ENCODE peak calls at places on chromosome 19, in eight cellular contexts. One of them, this sample, is unnamed.

GRCh38 chr19:30535011-30535410 is 162.8 kb downstream of the ZNF536 start:
- DNase-seq in cardiac fibroblast: no peak
- DNase-seq in CD8-positive, alpha-beta T cell: no peak
- DNase-seq in fibroblast of lung: no peak
- DNase-seq in fibroblast of the aortic adventitia: no peak
- DNase-seq in heart left ventricle: no peak
- DNase-seq in A673: no peak
- DNase-seq in upper lobe of left lung: no peak
- DNase-seq in this sample: peak

GRCh38 chr19:17996826-17997316 is 11.1 kb upstream of the ARRDC2 start:
- DNase-seq in cardiac fibroblast: peak
- DNase-seq in CD8-positive, alpha-beta T cell: peak
- DNase-seq in fibroblast of lung: peak
- DNase-seq in fibroblast of the aortic adventitia: peak
- DNase-seq in heart left ventricle: peak
- DNase-seq in A673: peak
- DNase-seq in upper lobe of left lung: peak
- DNase-seq in this sample: peak

GRCh38 chr19:17522988-17523872 is 11.8 kb downstream of the PGLS start:
- DNase-seq in cardiac fibroblast: no peak
- DNase-seq in CD8-positive, alpha-beta T cell: peak
- DNase-seq in fibroblast of lung: no peak
- DNase-seq in fibroblast of the aortic adventitia: no peak
- DNase-seq in heart left ventricle: peak
- DNase-seq in A673: no peak
- DNase-seq in upper lobe of left lung: peak
- DNase-seq in this sample: no peak

GRCh38 chr19:55258476-55258827 is 365 bp downstream of the PPP6R1 start:
- DNase-seq in cardiac fibroblast: no peak
- DNase-seq in CD8-positive, alpha-beta T cell: peak
- DNase-seq in fibroblast of lung: no peak
- DNase-seq in fibroblast of the aortic adventitia: no peak
- DNase-seq in heart left ventricle: no peak
- DNase-seq in A673: no peak
- DNase-seq in upper lobe of left lung: peak
- DNase-seq in this sample: peak

GRCh38 chr19:41352609-41353465 is 885 bp downstream of the TGFB1 start:
- DNase-seq in cardiac fibroblast: peak
- DNase-seq in CD8-positive, alpha-beta T cell: peak
- DNase-seq in fibroblast of lung: peak
- DNase-seq in fibroblast of the aortic adventitia: peak
- DNase-seq in heart left ventricle: peak
- DNase-seq in A673: peak
- DNase-seq in upper lobe of left lung: peak
- DNase-seq in this sample: no peak

GRCh38 chr19:1566392-1567115 is 1.6 kb downstream of the MEX3D start:
- DNase-seq in cardiac fibroblast: peak
- DNase-seq in CD8-positive, alpha-beta T cell: no peak
- DNase-seq in fibroblast of lung: peak
- DNase-seq in fibroblast of the aortic adventitia: peak
- DNase-seq in heart left ventricle: peak
- DNase-seq in A673: peak
- DNase-seq in upper lobe of left lung: peak
- DNase-seq in this sample: peak

GRCh38 chr19:19033176-19033425 is 216 bp downstream of the SUGP2 start:
- DNase-seq in cardiac fibroblast: no peak
- DNase-seq in CD8-positive, alpha-beta T cell: no peak
- DNase-seq in fibroblast of lung: no peak
- DNase-seq in fibroblast of the aortic adventitia: no peak
- DNase-seq in heart left ventricle: no peak
- DNase-seq in A673: no peak
- DNase-seq in upper lobe of left lung: no peak
- DNase-seq in this sample: no peak

GRCh38 chr19:30326076-30326710 is 46.0 kb upstream of the ZNF536 start:
- DNase-seq in cardiac fibroblast: no peak
- DNase-seq in CD8-positive, alpha-beta T cell: no peak
- DNase-seq in fibroblast of lung: no peak
- DNase-seq in fibroblast of the aortic adventitia: no peak
- DNase-seq in heart left ventricle: peak
- DNase-seq in A673: no peak
- DNase-seq in upper lobe of left lung: no peak
- DNase-seq in this sample: no peak

GRCh38 chr19:2315818-2316353 is 7.9 kb upstream of the LINGO3 start:
- DNase-seq in cardiac fibroblast: peak
- DNase-seq in CD8-positive, alpha-beta T cell: peak
- DNase-seq in fibroblast of lung: peak
- DNase-seq in fibroblast of the aortic adventitia: peak
- DNase-seq in heart left ventricle: peak
- DNase-seq in A673: no peak
- DNase-seq in upper lobe of left lung: peak
- DNase-seq in this sample: peak

GRCh38 chr19:20928371-20928770 is 5.3 kb downstream of the ZNF85 start:
- DNase-seq in cardiac fibroblast: peak
- DNase-seq in CD8-positive, alpha-beta T cell: no peak
- DNase-seq in fibroblast of lung: peak
- DNase-seq in fibroblast of the aortic adventitia: peak
- DNase-seq in heart left ventricle: no peak
- DNase-seq in A673: no peak
- DNase-seq in upper lobe of left lung: no peak
- DNase-seq in this sample: peak

GRCh38 chr19:55460670-55461258 is 678 bp downstream of the ISOC2 start:
- DNase-seq in cardiac fibroblast: peak
- DNase-seq in CD8-positive, alpha-beta T cell: no peak
- DNase-seq in fibroblast of lung: peak
- DNase-seq in fibroblast of the aortic adventitia: peak
- DNase-seq in heart left ventricle: peak
- DNase-seq in A673: peak
- DNase-seq in upper lobe of left lung: peak
- DNase-seq in this sample: peak

GRCh38 chr19:48659768-48660167 is 13.0 kb downstream of the NTN5 start:
- DNase-seq in cardiac fibroblast: no peak
- DNase-seq in CD8-positive, alpha-beta T cell: no peak
- DNase-seq in fibroblast of lung: no peak
- DNase-seq in fibroblast of the aortic adventitia: no peak
- DNase-seq in heart left ventricle: no peak
- DNase-seq in A673: no peak
- DNase-seq in upper lobe of left lung: no peak
- DNase-seq in this sample: peak

GRCh38 chr19:20247016-20247683 is 80.1 kb downstream of the ZNF486 start:
- DNase-seq in cardiac fibroblast: peak
- DNase-seq in CD8-positive, alpha-beta T cell: peak
- DNase-seq in fibroblast of lung: peak
- DNase-seq in fibroblast of the aortic adventitia: peak
- DNase-seq in heart left ventricle: no peak
- DNase-seq in A673: no peak
- DNase-seq in upper lobe of left lung: no peak
- DNase-seq in this sample: no peak

GRCh38 chr19:31613683-31614219 is 264.5 kb upstream of the TSHZ3 start:
- DNase-seq in cardiac fibroblast: no peak
- DNase-seq in CD8-positive, alpha-beta T cell: no peak
- DNase-seq in fibroblast of lung: no peak
- DNase-seq in fibroblast of the aortic adventitia: no peak
- DNase-seq in heart left ventricle: no peak
- DNase-seq in A673: no peak
- DNase-seq in upper lobe of left lung: no peak
- DNase-seq in this sample: no peak

GRCh38 chr19:50040967-50041366 is 15.2 kb downstream of the ZNF473 start:
- DNase-seq in cardiac fibroblast: no peak
- DNase-seq in CD8-positive, alpha-beta T cell: no peak
- DNase-seq in fibroblast of lung: no peak
- DNase-seq in fibroblast of the aortic adventitia: no peak
- DNase-seq in heart left ventricle: no peak
- DNase-seq in A673: no peak
- DNase-seq in upper lobe of left lung: no peak
- DNase-seq in this sample: no peak

GRCh38 chr19:2049741-2050348 is 1.2 kb downstream of the MKNK2 start:
- DNase-seq in cardiac fibroblast: peak
- DNase-seq in CD8-positive, alpha-beta T cell: peak
- DNase-seq in fibroblast of lung: peak
- DNase-seq in fibroblast of the aortic adventitia: peak
- DNase-seq in heart left ventricle: peak
- DNase-seq in A673: peak
- DNase-seq in upper lobe of left lung: peak
- DNase-seq in this sample: peak

GRCh38 chr19:6765738-6766356 is 1.4 kb downstream of the SH2D3A start:
- DNase-seq in cardiac fibroblast: no peak
- DNase-seq in CD8-positive, alpha-beta T cell: peak
- DNase-seq in fibroblast of lung: no peak
- DNase-seq in fibroblast of the aortic adventitia: no peak
- DNase-seq in heart left ventricle: no peak
- DNase-seq in A673: no peak
- DNase-seq in upper lobe of left lung: peak
- DNase-seq in this sample: no peak

GRCh38 chr19:16435238-16435911 is 36.4 kb downstream of the EPS15L1 start:
- DNase-seq in cardiac fibroblast: peak
- DNase-seq in CD8-positive, alpha-beta T cell: peak
- DNase-seq in fibroblast of lung: peak
- DNase-seq in fibroblast of the aortic adventitia: peak
- DNase-seq in heart left ventricle: peak
- DNase-seq in A673: no peak
- DNase-seq in upper lobe of left lung: no peak
- DNase-seq in this sample: peak

GRCh38 chr19:43469160-43469480 is 3.7 kb upstream of the LYPD3 start:
- DNase-seq in cardiac fibroblast: no peak
- DNase-seq in CD8-positive, alpha-beta T cell: peak
- DNase-seq in fibroblast of lung: no peak
- DNase-seq in fibroblast of the aortic adventitia: peak
- DNase-seq in heart left ventricle: no peak
- DNase-seq in A673: no peak
- DNase-seq in upper lobe of left lung: no peak
- DNase-seq in this sample: peak

GRCh38 chr19:8576273-8576993 is 809 bp downstream of the MYO1F start:
- DNase-seq in cardiac fibroblast: no peak
- DNase-seq in CD8-positive, alpha-beta T cell: peak
- DNase-seq in fibroblast of lung: no peak
- DNase-seq in fibroblast of the aortic adventitia: no peak
- DNase-seq in heart left ventricle: no peak
- DNase-seq in A673: no peak
- DNase-seq in upper lobe of left lung: no peak
- DNase-seq in this sample: no peak
- H3K4me3 ChIP-seq in cardiac fibroblast: no peak
- H3K4me3 ChIP-seq in CD8-positive, alpha-beta T cell: peak
- H3K4me3 ChIP-seq in fibroblast of lung: no peak
- H3K4me3 ChIP-seq in fibroblast of the aortic adventitia: no peak
- H3K4me3 ChIP-seq in heart left ventricle: peak
- H3K4me3 ChIP-seq in A673: no peak
- H3K4me3 ChIP-seq in upper lobe of left lung: peak
- H3K4me3 ChIP-seq in this sample: no peak

GRCh38 chr19:13073263-13073662 is 29.4 kb downstream of the LYL1 start:
- DNase-seq in cardiac fibroblast: no peak
- DNase-seq in CD8-positive, alpha-beta T cell: no peak
- DNase-seq in fibroblast of lung: no peak
- DNase-seq in fibroblast of the aortic adventitia: no peak
- DNase-seq in heart left ventricle: no peak
- DNase-seq in A673: no peak
- DNase-seq in upper lobe of left lung: no peak
- DNase-seq in this sample: no peak
- TF ChIP-seq CTCF in cardiac fibroblast: no peak
- TF ChIP-seq CTCF in CD8-positive, alpha-beta T cell: no peak
- TF ChIP-seq CTCF in fibroblast of lung: no peak
- TF ChIP-seq CTCF in fibroblast of the aortic adventitia: no peak
- TF ChIP-seq CTCF in heart left ventricle: no peak
- TF ChIP-seq CTCF in A673: no peak
- TF ChIP-seq CTCF in upper lobe of left lung: no peak
- TF ChIP-seq CTCF in this sample: no peak

GRCh38 chr19:5666921-5667610 is 13.2 kb downstream of the MICOS13 start:
- DNase-seq in cardiac fibroblast: no peak
- DNase-seq in CD8-positive, alpha-beta T cell: no peak
- DNase-seq in fibroblast of lung: no peak
- DNase-seq in fibroblast of the aortic adventitia: no peak
- DNase-seq in heart left ventricle: no peak
- DNase-seq in A673: no peak
- DNase-seq in upper lobe of left lung: peak
- DNase-seq in this sample: no peak

GRCh38 chr19:5663904-5664303 is 16.4 kb downstream of the MICOS13 start:
- DNase-seq in cardiac fibroblast: no peak
- DNase-seq in CD8-positive, alpha-beta T cell: no peak
- DNase-seq in fibroblast of lung: no peak
- DNase-seq in fibroblast of the aortic adventitia: no peak
- DNase-seq in heart left ventricle: no peak
- DNase-seq in A673: no peak
- DNase-seq in upper lobe of left lung: peak
- DNase-seq in this sample: no peak

GRCh38 chr19:5661483-5661882 is 18.8 kb downstream of the MICOS13 start:
- DNase-seq in cardiac fibroblast: no peak
- DNase-seq in CD8-positive, alpha-beta T cell: no peak
- DNase-seq in fibroblast of lung: no peak
- DNase-seq in fibroblast of the aortic adventitia: no peak
- DNase-seq in heart left ventricle: no peak
- DNase-seq in A673: no peak
- DNase-seq in upper lobe of left lung: peak
- DNase-seq in this sample: no peak

GRCh38 chr19:5665781-5666513 is 14.4 kb downstream of the MICOS13 start:
- DNase-seq in cardiac fibroblast: peak
- DNase-seq in CD8-positive, alpha-beta T cell: no peak
- DNase-seq in fibroblast of lung: peak
- DNase-seq in fibroblast of the aortic adventitia: peak
- DNase-seq in heart left ventricle: no peak
- DNase-seq in A673: no peak
- DNase-seq in upper lobe of left lung: no peak
- DNase-seq in this sample: peak

GRCh38 chr19:5664515-5664914 is 15.8 kb downstream of the MICOS13 start:
- DNase-seq in cardiac fibroblast: no peak
- DNase-seq in CD8-positive, alpha-beta T cell: no peak
- DNase-seq in fibroblast of lung: no peak
- DNase-seq in fibroblast of the aortic adventitia: no peak
- DNase-seq in heart left ventricle: no peak
- DNase-seq in A673: no peak
- DNase-seq in upper lobe of left lung: no peak
- DNase-seq in this sample: no peak
- H3K4me3 ChIP-seq in cardiac fibroblast: no peak
- H3K4me3 ChIP-seq in CD8-positive, alpha-beta T cell: no peak
- H3K4me3 ChIP-seq in fibroblast of lung: no peak
- H3K4me3 ChIP-seq in fibroblast of the aortic adventitia: no peak
- H3K4me3 ChIP-seq in heart left ventricle: no peak
- H3K4me3 ChIP-seq in A673: no peak
- H3K4me3 ChIP-seq in upper lobe of left lung: no peak
- H3K4me3 ChIP-seq in this sample: no peak

DNA sequence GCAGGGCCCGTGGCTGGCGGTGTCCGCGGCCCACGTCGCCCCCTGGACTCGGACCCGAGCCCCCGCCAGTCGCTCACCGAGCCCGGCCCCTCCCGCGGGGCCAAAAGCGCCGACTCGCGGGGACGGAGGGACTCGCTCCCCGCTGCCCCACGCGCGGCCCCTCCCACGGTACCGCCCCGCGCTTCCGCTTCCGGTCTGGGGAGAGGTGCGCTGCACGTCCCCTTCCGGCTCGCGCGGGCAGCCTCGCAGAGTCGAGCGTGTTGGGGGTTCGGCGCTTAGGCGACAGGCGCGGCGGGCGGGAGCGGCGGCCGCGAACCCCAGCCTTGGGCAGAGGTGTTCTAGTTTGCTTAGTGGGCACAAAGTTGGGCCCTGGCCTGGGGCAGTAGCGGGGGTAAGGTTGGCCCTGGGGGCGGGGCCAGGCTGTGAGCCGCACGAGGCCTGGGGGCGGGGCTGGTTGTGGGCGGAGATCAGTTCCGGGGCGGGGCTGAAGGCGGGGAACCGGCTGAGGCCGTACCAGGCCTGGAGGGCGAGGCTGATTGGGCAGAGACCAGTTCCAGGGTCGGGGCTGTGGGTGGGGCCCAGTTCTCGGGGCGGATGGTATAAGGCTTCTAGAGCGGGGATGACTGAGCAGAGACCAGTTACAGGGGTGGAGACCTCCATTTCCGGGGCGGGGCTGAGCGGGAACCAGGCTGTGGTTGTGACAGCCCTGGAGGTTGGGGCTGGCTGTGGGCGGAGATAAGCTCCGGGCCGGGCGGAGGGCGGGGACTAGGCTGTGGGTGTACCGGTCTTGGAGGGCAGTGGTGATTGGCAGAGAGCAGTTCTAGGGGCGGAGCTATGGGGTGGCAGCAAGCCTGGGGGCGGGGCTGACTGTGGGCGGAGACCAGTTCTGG is at the start of the genes MBD3L1 and ZNF558:
- DNase-seq in cardiac fibroblast: peak
- DNase-seq in CD8-positive, alpha-beta T cell: peak
- DNase-seq in fibroblast of lung: peak
- DNase-seq in fibroblast of the aortic adventitia: peak
- DNase-seq in heart left ventricle: peak
- DNase-seq in A673: peak
- DNase-seq in upper lobe of left lung: peak
- DNase-seq in this sample: peak
- TF ChIP-seq CTCF in cardiac fibroblast: no peak
- TF ChIP-seq CTCF in CD8-positive, alpha-beta T cell: no peak
- TF ChIP-seq CTCF in fibroblast of lung: no peak
- TF ChIP-seq CTCF in fibroblast of the aortic adventitia: no peak
- TF ChIP-seq CTCF in heart left ventricle: peak
- TF ChIP-seq CTCF in A673: peak
- TF ChIP-seq CTCF in upper lobe of left lung: peak
- TF ChIP-seq CTCF in this sample: no peak

This sample was measured in foreskin fibroblast.